ENCODE peak calls at places on chromosome 12, in four cellular contexts. P is IMR-90, R is thoracic aorta, U is brain microvascular endothelial cell. A is an unnamed sample.

GRCh38 chr12:26614217-26614616 is 218.8 kb downstream of the ITPR2 start:
- DNase-seq in P (peak; percentile 26), R (no peak), U (no peak), A (no peak)

GRCh38 chr12:108811411-108812185 is 45.8 kb downstream of the SSH1 start:
- DNase-seq in P (no peak), R (no peak), U (peak; percentile 25), A (no peak)

GRCh38 chr12:211639-212382 is 2.1 kb downstream of the SLC6A12 start:
- DNase-seq in P (no peak), R (no peak), U (no peak), A (no peak)

GRCh38 chr12:106139422-106140141 is 828 bp upstream of the NUAK1 start:
- DNase-seq in P (peak; percentile 66), R (peak; percentile 43), U (peak; percentile 67), A (no peak)

GRCh38 chr12:123474493-123475255 is 16.7 kb downstream of the SNRNP35 start:
- DNase-seq in P (no peak), R (no peak), U (no peak), A (no peak)

GRCh38 chr12:31773867-31774266 is 45.0 kb upstream of the AMN1 start:
- DNase-seq in P (no peak), R (no peak), U (no peak), A (no peak)

GRCh38 chr12:46523863-46524770 is 151.5 kb upstream of the SLC38A2 start:
- DNase-seq in P (peak; percentile 100), R (peak; percentile 5), U (peak; percentile 99), A (no peak)

GRCh38 chr12:124713041-124713435 is 145.6 kb upstream of the NCOR2 start:
- DNase-seq in P (no peak), R (no peak), U (no peak), A (no peak)

GRCh38 chr12:102653406-102653805 is 173.0 kb upstream of the IGF1 start:
- DNase-seq in P (no peak), R (no peak), U (no peak), A (no peak)

GRCh38 chr12:68042212-68042699 is 53.0 kb downstream of the IFNG-AS1 start:
- DNase-seq in P (peak; percentile 3), R (no peak), U (no peak), A (no peak)

GRCh38 chr12:13230500-13230899 is 34.0 kb downstream of the EMP1 start:
- DNase-seq in P (no peak), R (no peak), U (no peak), A (no peak)

GRCh38 chr12:58668831-58669230 is 251.5 kb downstream of the LRIG3 start:
- DNase-seq in P (peak; percentile 39), R (no peak), U (peak; percentile 49), A (no peak)

GRCh38 chr12:101928556-101928955 is 51.2 kb downstream of the DRAM1 start:
- DNase-seq in P (no peak), R (no peak), U (no peak), A (no peak)

GRCh38 chr12:43884683-43885410 is 49.0 kb downstream of the TMEM117 start:
- DNase-seq in P (no peak), R (no peak), U (no peak), A (no peak)

GRCh38 chr12:110339184-110339952 is 58.3 kb downstream of the ATP2A2 start:
- DNase-seq in P (no peak), R (no peak), U (no peak), A (no peak)

GRCh38 chr12:27177716-27178115 is 66.4 kb upstream of the STK38L start:
- DNase-seq in P (peak; percentile 80), R (no peak), U (peak; percentile 79), A (no peak)

GRCh38 chr12:105659355-105660075 is 329.0 kb downstream of the C12orf75 start:
- DNase-seq in P (no peak), R (no peak), U (no peak), A (no peak)

DNA sequence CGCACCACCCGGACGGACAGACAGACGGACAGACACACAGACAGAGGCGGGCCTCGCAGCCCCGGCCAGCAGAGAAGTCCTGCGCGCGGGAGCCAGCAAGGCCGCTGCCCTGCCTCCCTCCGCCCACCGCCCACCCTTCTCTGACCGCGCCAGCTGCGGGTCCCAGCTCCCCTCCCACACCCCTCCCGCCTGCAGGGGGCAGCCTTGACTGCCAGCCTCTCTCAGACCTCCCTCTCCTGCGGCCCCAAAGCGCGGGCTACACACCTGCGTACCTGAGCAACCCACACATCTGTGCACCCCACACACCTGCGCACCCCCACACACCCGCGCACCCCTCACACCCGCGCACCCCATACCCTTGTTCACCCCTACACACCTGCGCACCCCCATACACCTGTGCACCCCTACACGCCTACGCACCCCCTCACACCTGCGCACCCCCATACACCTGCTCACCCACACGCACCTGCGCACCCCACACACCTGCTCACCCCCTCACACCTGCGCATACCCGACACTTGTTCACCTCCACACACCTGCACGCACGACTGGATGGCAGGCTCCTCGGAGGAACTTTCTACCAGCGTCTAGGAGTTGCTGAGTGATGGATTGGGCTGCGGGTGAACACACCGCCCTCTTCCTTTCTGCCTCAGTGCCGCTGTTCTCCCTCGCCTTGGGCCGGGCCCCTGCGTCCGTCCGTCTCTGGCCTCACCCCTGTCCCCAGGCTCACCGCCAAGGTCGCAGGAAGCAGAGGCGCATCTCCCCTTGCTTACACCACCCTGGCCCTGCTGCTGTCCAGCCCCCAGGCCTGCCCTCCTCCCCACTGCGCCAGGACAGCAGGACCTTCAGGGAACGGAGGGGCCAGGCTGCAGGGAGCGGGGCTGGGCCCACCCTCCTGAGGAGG is 20.8 kb upstream of the TMEM106C start:
- DNase-seq in P (no peak), R (no peak), U (no peak), A (no peak)
- TF ChIP-seq CTCF in P (peak; percentile 19), R (no peak), U (peak; percentile 52), A (peak; percentile 23)

GRCh38 chr12:11204173-11204572 is 17.4 kb upstream of the TAS2R42 start:
- DNase-seq in P (no peak), R (no peak), U (no peak), A (no peak)

GRCh38 chr12:11209098-11209497 is 22.4 kb upstream of the TAS2R42 start:
- DNase-seq in P (no peak), R (no peak), U (no peak), A (no peak)
- TF ChIP-seq CTCF in P (no peak), R (no peak), U (no peak), A (no peak)

DNA sequence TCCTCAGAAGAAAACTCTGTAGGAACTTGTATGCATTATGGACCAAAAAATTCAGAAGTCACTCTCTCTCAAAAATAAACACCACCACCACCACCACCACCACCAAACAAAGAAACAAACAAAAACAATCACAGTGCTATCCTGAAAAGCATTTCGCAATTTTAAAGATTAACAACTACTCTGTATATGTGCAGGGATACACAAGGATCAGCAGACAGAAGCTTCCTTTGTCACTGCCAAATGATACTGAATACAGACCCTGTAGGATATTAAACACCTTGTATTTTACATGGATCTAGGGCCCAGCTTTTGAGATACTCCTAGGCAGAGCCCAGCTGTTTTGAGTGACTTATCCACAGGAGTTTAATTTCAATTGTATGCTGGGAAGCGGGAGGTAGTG is 31.7 kb downstream of the ATP2B1 start:
- DNase-seq in P (no peak), R (no peak), U (no peak), A (no peak)
- TF ChIP-seq CTCF in P (no peak), R (no peak), U (no peak), A (no peak)

DNA sequence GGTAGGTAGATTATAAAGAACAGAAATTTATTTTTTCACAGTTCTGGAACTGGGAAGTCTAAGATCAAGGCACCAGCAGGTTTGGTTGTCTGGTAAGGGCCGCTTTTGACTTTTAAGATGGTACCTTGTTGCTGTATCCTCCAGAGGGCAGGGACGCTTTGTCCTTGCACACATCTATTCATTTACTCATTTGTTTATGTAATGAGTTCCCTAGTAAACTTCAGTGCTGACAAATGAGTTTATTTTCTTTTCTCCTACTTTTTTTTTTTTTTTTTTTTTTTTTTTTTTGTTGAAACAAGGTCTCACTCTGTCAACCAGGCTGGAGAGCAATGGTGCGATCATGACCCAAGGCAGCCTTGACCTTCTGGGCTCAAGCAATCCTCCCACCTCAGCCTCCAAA is 195.7 kb downstream of the FBXL14 start:
- DNase-seq in P (peak; percentile 67), R (no peak), U (no peak), A (no peak)
- TF ChIP-seq CTCF in P (peak; percentile 44), R (no peak), U (peak; percentile 27), A (no peak)

DNA sequence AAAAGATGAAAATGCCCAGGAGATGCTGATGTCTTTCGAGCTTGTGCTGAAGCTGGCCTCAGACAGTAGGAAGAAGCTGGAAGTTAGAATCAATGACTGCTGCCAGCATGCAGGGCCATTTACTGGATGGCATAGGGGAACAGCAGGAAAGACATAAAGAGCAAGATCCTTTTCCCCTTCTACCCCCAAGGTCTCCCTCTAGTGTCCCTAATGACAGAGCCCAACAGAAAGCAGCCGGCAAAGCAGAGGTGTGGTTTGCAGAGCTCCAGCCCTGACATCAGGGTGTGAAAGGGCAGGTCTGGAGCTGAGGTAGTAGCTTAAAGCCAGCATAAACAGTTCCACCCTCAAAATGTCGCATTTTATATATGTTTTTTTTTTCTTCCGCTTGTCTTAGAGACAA is 1560.7 kb upstream of the TMEM132C start:
- DNase-seq in P (no peak), R (no peak), U (no peak), A (no peak)
- TF ChIP-seq CTCF in P (no peak), R (no peak), U (no peak), A (no peak)

GRCh38 chr12:7038591-7038990 is 20.3 kb upstream of the LPCAT3 start:
- DNase-seq in P (no peak), R (no peak), U (no peak), A (no peak)

GRCh38 chr12:7046383-7047143 is 14.0 kb upstream of the C1S start:
- DNase-seq in P (no peak), R (no peak), U (no peak), A (no peak)

GRCh38 chr12:7045913-7046312 is 14.6 kb upstream of the C1S start:
- DNase-seq in P (no peak), R (no peak), U (no peak), A (no peak)

GRCh38 chr12:7039403-7039802 is 21.1 kb upstream of the C1S start:
- DNase-seq in P (no peak), R (no peak), U (no peak), A (no peak)

DNA sequence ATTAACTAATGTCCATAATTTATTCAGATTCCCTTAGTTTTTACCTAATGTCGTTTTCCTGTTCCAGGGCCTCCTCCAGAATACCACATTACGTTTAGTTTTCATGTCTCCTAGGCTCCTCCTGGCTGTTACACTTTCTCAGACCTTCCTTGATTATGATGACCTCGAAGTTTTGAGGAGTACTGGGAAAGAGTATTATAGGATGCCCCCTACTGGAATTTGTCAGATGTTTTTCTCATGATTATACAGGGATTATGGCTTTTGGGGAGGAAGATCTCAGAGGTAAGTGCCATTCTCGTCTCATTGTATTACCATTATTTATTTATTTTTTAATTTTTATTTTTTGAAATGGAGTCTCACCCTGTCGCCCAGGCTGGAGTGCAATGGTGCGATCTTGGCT is 17.7 kb upstream of the C1S start:
- DNase-seq in P (peak; percentile 29), R (no peak), U (peak; percentile 2), A (no peak)
- TF ChIP-seq CTCF in P (peak; percentile 38), R (peak; percentile 36), U (peak; percentile 44), A (peak; percentile 38)

DNA sequence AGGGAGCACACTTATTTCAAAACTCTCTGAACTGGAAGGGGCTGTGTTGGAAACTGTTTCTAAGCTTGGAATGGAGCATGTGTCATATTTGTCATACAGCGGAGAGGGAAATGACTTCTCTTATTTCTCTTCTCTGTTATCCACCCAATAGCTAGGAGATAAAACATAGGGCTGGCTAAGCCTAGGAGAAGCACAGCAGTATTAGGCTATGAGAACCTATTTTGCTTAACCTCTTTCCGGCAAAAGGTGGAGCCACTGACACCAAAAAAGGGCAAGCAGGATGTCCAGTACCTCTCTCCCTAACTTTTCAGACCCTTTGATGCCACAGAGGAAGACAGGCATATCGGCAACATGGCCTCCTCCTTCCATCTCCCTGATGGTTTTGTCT is 148.3 kb downstream of the CRADD start:
- DNase-seq in P (no peak), R (no peak), U (no peak), A (no peak)
- TF ChIP-seq CTCF in P (no peak), R (no peak), U (no peak), A (no peak)

A was measured in D721Med.